ENCODE peak calls at places on chromosomes 1 and 21, in five cellular contexts. K is IMR-90, U is heart right ventricle, P is endothelial cell of umbilical vein, B is HepG2. F is an unnamed sample. For H3K9me3, the result is how much of the 10 kb centered on the place peaks cover.

GRCh38 chr1:35707253-35708178 is 11.2 kb downstream of the C1orf216 start:
- DNase-seq in K (no peak), U (peak), P (no peak), B (no peak), F (peak)

GRCh38 chr1:8122160-8122476 is 96.0 kb upstream of the ERRFI1 start:
- DNase-seq in K (peak), U (no peak), P (peak), B (no peak), F (no peak)

GRCh38 chr1:178946855-178947687 is 76.2 kb upstream of the ANGPTL1 start:
- DNase-seq in K (no peak), U (no peak), P (no peak), B (peak), F (no peak)

GRCh38 chr1:54814148-54814498 is 13.0 kb upstream of the TTC22 start:
- DNase-seq in K (no peak), U (no peak), P (no peak), B (no peak), F (peak)

GRCh38 chr21:35400233-35400939 is 351.3 kb upstream of the RUNX1 start:
- DNase-seq in K (peak), U (no peak), P (peak), B (peak), F (no peak)

GRCh38 chr1:204150702-204151561 is 912 bp downstream of the ETNK2 start:
- DNase-seq in K (no peak), U (no peak), P (no peak), B (no peak), F (peak)

GRCh38 chr1:173476197-173476663 is 905 bp upstream of the PRDX6 start:
- DNase-seq in K (no peak), U (no peak), P (no peak), B (no peak), F (no peak)

GRCh38 chr1:245858683-245859509 is 648.2 kb downstream of the SMYD3 start:
- DNase-seq in K (peak), U (no peak), P (no peak), B (no peak), F (no peak)

GRCh38 chr1:16720403-16721223 is 19.7 kb upstream of the RNU1-4 start:
- DNase-seq in K (no peak), U (no peak), P (peak), B (no peak), F (peak)

GRCh38 chr21:37166733-37167132 is 93.7 kb downstream of the TTC3 start:
- DNase-seq in K (no peak), U (no peak), P (peak), B (no peak), F (no peak)

GRCh38 chr1:173469656-173470055 is 7.5 kb upstream of the PRDX6 start:
- DNase-seq in K (no peak), U (no peak), P (no peak), B (no peak), F (no peak)

GRCh38 chr1:6358757-6359567 is 34.6 kb downstream of the ACOT7 start:
- DNase-seq in K (peak), U (no peak), P (peak), B (no peak), F (no peak)

GRCh38 chr21:38820471-38821239 is 14.9 kb downstream of the ETS2 start:
- DNase-seq in K (no peak), U (no peak), P (no peak), B (no peak), F (no peak)

GRCh38 chr1:25767437-25767770 is 32.6 kb upstream of the SELENON start:
- DNase-seq in K (no peak), U (no peak), P (no peak), B (no peak), F (no peak)

GRCh38 chr1:244605835-244606234 is 47.1 kb upstream of the DESI2 start:
- DNase-seq in K (no peak), U (no peak), P (no peak), B (no peak), F (no peak)

GRCh38 chr21:41763996-41764395 is 2.9 kb downstream of the RIPK4 start:
- DNase-seq in K (no peak), U (no peak), P (no peak), B (no peak), F (no peak)

GRCh38 chr21:39103689-39104088 is 79.6 kb downstream of the PSMG1 start:
- DNase-seq in K (peak), U (no peak), P (no peak), B (no peak), F (no peak)

GRCh38 chr1:39214021-39214713 is 9.7 kb downstream of the MACF1 start:
- DNase-seq in K (no peak), U (peak), P (peak), B (peak), F (no peak)

GRCh38 chr1:63893976-63894375 is 120.2 kb downstream of the ROR1 start:
- DNase-seq in K (no peak), U (no peak), P (no peak), B (no peak), F (no peak)

GRCh38 chr1:179121159-179121938 is 39.5 kb downstream of the TOR3A start:
- DNase-seq in K (peak), U (no peak), P (no peak), B (peak), F (peak)

GRCh38 chr1:222979561-222979960 is 163.5 kb downstream of the TLR5 start:
- DNase-seq in K (no peak), U (no peak), P (no peak), B (no peak), F (no peak)

GRCh38 chr1:24978383-24979032 is 48.4 kb upstream of the RUNX3 start:
- DNase-seq in K (no peak), U (no peak), P (no peak), B (no peak), F (no peak)

GRCh38 chr1:101130673-101131072 is 105.1 kb upstream of the DPH5 start:
- DNase-seq in K (peak), U (no peak), P (no peak), B (no peak), F (no peak)

GRCh38 chr21:43597845-43598244 is 61.4 kb downstream of the HSF2BP start:
- DNase-seq in K (no peak), U (no peak), P (no peak), B (no peak), F (no peak)

GRCh38 chr1:201088395-201088794 is 23.8 kb downstream of the CACNA1S start:
- DNase-seq in K (no peak), U (no peak), P (no peak), B (no peak), F (no peak)

GRCh38 chr1:174815036-174815435 is 184.7 kb upstream of the CACYBP start:
- DNase-seq in K (peak), U (no peak), P (peak), B (peak), F (no peak)

GRCh38 chr1:40653851-40654537 is 11.5 kb downstream of the RIMS3 start:
- DNase-seq in K (no peak), U (no peak), P (no peak), B (no peak), F (peak)

GRCh38 chr1:231200417-231201031 is 38.7 kb downstream of the TRIM67 start:
- DNase-seq in K (peak), U (no peak), P (no peak), B (no peak), F (no peak)

GRCh38 chr1:53348491-53349368 is 20.9 kb upstream of the LRP8 start:
- DNase-seq in K (no peak), U (no peak), P (no peak), B (no peak), F (peak)

GRCh38 chr1:27536767-27537166 is 46.8 kb upstream of the WASF2 start:
- DNase-seq in K (peak), U (peak), P (no peak), B (no peak), F (peak)

GRCh38 chr21:44984792-44985440 is 45.1 kb downstream of the SLX9 start:
- DNase-seq in K (no peak), U (peak), P (no peak), B (peak), F (no peak)

GRCh38 chr21:37668462-37669239 is 247.6 kb downstream of the KCNJ6 start:
- DNase-seq in K (no peak), U (no peak), P (no peak), B (no peak), F (no peak)

GRCh38 chr1:91278754-91279153 is 125.9 kb downstream of the HFM1 start:
- DNase-seq in K (peak), U (no peak), P (peak), B (peak), F (no peak)

GRCh38 chr21:45989355-45990048 is 7.9 kb downstream of the COL6A1 start:
- DNase-seq in K (no peak), U (no peak), P (no peak), B (no peak), F (peak)

GRCh38 chr21:41766883-41767605 is at the start of gene RIPK4:
- DNase-seq in K (peak), U (no peak), P (no peak), B (peak), F (peak)

GRCh38 chr1:54927475-54928240 is 40.7 kb upstream of the DHCR24 start:
- DNase-seq in K (peak), U (no peak), P (peak), B (no peak), F (peak)

GRCh38 chr21:34147835-34148804 is 74.7 kb downstream of the MRPS6 start:
- DNase-seq in K (peak), U (no peak), P (peak), B (no peak), F (peak)

DNA sequence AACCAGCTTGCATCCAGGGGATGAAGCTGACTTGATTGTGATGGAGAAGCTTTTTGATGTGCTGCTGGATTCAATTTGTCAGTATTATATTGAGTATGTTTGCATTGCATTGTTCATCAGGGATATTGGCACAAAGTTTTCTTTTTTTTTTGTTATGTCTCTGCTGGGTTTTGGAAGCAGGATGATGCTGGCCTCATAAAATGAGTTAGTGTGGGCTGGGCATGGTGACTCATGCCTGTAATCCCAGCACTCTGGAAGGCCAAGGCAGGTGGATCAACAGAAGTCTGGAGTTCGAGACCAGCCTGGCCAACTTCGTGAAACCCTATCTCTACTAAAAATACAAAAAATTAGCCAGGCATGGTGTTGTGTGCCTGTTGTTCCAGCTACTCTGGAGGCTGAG is 8.6 kb downstream of the OR2L3 start:
- DNase-seq in K (no peak), U (no peak), P (no peak), B (no peak), F (no peak)
- H3K9me3 ChIP-seq in K (under half), U (under half), P (under half), B (half or more), F (under half)

GRCh38 chr1:185686996-185687778 is 47.0 kb upstream of the HMCN1 start:
- DNase-seq in K (no peak), U (no peak), P (no peak), B (no peak), F (no peak)
- H3K9me3 ChIP-seq in K (under half), U (under half), P (under half), B (under half), F (under half)

DNA sequence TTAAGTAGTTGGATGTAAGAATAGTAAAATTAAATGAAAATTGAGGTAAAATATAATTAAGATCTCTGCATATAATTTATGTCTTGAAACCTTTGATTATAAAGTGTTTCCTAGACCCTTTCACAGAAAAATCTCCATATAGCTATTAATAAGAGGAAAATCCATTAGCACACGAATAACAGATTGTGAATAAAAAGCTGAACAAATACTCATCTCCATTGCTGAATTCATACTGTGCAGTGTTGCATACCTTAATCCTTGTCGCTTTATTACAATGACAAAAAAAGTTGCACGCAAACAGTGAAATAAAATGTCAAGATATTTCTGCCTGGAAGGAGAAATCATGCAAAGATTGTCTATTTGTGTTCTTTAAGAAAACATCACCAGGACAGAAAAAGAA is 499.1 kb upstream of the TMPRSS15 start:
- DNase-seq in K (no peak), U (no peak), P (no peak), B (no peak), F (no peak)
- H3K9me3 ChIP-seq in K (under half), U (under half), P (under half), B (half or more), F (under half)

GRCh38 chr1:29567257-29567656 is 330.9 kb downstream of the PTPRU start:
- DNase-seq in K (no peak), U (no peak), P (no peak), B (no peak), F (no peak)

GRCh38 chr1:29563092-29563491 is 326.8 kb downstream of the PTPRU start:
- DNase-seq in K (no peak), U (no peak), P (no peak), B (no peak), F (no peak)

GRCh38 chr1:29559055-29559454 is 322.7 kb downstream of the PTPRU start:
- DNase-seq in K (no peak), U (no peak), P (no peak), B (no peak), F (peak)

GRCh38 chr1:29565490-29565889 is 329.2 kb downstream of the PTPRU start:
- DNase-seq in K (no peak), U (no peak), P (no peak), B (no peak), F (no peak)

DNA sequence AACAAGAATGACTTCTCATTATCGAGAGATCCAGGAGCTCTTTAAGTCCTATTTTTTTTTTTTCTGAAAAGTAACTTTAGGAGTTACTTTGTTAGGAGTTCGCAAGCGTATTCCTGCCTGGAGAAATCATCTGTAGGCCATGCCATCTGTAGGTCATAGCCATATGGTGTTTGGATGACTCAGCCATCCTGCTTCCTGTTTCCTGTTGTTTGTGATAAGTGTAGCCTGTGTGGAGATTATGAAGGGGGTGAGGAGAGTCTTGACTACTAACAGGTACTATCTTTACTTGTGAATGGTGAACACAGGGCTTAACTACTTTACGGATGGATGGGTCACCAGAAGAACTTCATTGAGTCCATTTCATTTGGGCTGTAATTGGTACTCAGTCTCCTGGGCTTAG is 327.2 kb downstream of the PTPRU start:
- DNase-seq in K (peak), U (no peak), P (peak), B (no peak), F (no peak)
- H3K9me3 ChIP-seq in K (under half), U (under half), P (under half), B (half or more), F (under half)

DNA sequence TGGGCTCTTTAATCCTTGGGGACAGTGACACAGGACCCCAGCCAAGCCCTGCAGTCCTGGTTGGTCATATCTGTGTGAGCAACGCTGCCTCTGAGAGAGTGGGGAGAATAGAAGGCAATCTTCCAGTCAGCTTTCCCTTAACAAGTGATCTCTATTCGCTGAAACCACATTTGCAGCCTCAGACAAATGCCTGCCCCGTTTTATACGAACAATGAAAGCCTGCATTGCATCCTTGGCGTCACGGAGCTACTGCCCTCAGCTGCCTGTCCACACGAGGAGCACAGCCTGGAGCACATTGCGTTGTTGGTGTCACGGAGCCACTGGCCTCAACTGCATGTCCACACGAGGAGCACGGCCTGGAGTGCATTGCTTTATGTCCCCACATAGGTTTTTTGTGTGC is 150.2 kb upstream of the ARHGEF16 start:
- DNase-seq in K (no peak), U (no peak), P (no peak), B (no peak), F (no peak)
- H3K9me3 ChIP-seq in K (under half), U (under half), P (under half), B (under half), F (under half)

GRCh38 chr1:37717631-37718030 is 25.3 kb downstream of the CDCA8 start:
- DNase-seq in K (no peak), U (no peak), P (no peak), B (no peak), F (no peak)

GRCh38 chr1:37718181-37718900 is 26.0 kb downstream of the CDCA8 start:
- DNase-seq in K (no peak), U (no peak), P (no peak), B (no peak), F (no peak)

GRCh38 chr1:37714689-37715088 is 22.4 kb downstream of the CDCA8 start:
- DNase-seq in K (no peak), U (no peak), P (no peak), B (no peak), F (no peak)

GRCh38 chr1:37714226-37714625 is 21.9 kb downstream of the CDCA8 start:
- DNase-seq in K (no peak), U (no peak), P (no peak), B (no peak), F (no peak)

DNA sequence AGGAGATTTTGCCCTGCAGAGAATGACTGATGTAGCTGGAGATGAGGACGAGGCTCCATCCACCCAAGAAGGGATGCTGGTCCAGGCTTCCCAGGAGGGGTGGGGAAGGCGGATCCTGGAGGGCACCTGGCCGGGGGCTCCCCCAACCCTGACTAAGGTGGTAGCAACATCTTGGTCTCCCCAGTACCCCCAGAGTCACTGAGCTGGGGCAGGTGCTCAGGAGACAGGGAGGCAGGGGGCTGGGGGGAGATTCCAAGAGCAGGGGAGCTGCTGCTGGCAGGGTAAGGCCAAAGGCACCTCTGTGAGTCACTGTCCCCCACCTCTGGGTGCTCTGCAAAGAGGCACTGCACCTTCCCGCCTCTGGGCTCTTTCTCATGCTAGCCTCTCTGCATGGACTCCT is 24.0 kb downstream of the CDCA8 start:
- DNase-seq in K (no peak), U (no peak), P (no peak), B (no peak), F (no peak)
- H3K9me3 ChIP-seq in K (under half), U (under half), P (under half), B (under half), F (under half)

DNA sequence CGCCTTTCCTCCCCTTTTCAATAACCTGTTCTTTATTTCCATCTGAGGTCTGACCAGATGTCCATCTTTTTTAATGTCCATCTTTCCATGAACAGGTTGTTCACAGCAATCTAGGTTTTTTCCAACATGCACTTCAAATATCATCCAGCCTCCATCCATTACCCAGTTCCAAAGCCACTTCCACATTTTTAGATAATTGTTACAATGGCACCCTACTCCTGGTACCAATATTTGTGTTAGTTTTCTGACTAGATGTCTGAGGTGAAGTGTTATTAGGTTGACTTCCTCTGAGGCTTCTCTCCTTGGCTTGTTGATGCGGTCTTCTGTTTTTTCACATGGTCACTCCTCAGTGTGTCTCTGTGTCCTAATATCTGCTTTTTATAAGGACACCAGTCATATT is 89.4 kb downstream of the OBSCN start:
- DNase-seq in K (no peak), U (no peak), P (no peak), B (no peak), F (no peak)
- H3K9me3 ChIP-seq in K (under half), U (under half), P (under half), B (under half), F (under half)